ENCODE peak calls at places on chromosome 4, in six cellular contexts. One of them, this sample, is unnamed.

GRCh38 chr4:4321951-4322688 is 32.1 kb downstream of the ZBTB49 start:
- DNase-seq in fibroblast of the aortic adventitia: no peak
- DNase-seq in K562: no peak
- DNase-seq in neural progenitor cell: no peak
- DNase-seq in hepatocyte: no peak
- DNase-seq in CD8-positive, alpha-beta memory T cell: no peak
- DNase-seq in this sample: no peak

GRCh38 chr4:90943311-90943710 is 816.1 kb downstream of the CCSER1 start:
- DNase-seq in CD8-positive, alpha-beta memory T cell: no peak
- DNase-seq in neural progenitor cell: no peak
- DNase-seq in fibroblast of the aortic adventitia: no peak
- DNase-seq in K562: no peak
- DNase-seq in hepatocyte: no peak
- DNase-seq in this sample: no peak

GRCh38 chr4:2040391-2041233 is 18.5 kb upstream of the NAT8L start:
- DNase-seq in hepatocyte: no peak
- DNase-seq in neural progenitor cell: peak; percentile 50
- DNase-seq in fibroblast of the aortic adventitia: no peak
- DNase-seq in CD8-positive, alpha-beta memory T cell: no peak
- DNase-seq in K562: peak; percentile 10
- DNase-seq in this sample: no peak

GRCh38 chr4:112029642-112030235 is 115.5 kb upstream of the FAM241A start:
- DNase-seq in hepatocyte: no peak
- DNase-seq in neural progenitor cell: peak; percentile 14
- DNase-seq in CD8-positive, alpha-beta memory T cell: no peak
- DNase-seq in K562: no peak
- DNase-seq in fibroblast of the aortic adventitia: no peak
- DNase-seq in this sample: peak; percentile 43

GRCh38 chr4:134544303-134544761 is 342.7 kb upstream of the PABPC4L start:
- DNase-seq in K562: no peak
- DNase-seq in CD8-positive, alpha-beta memory T cell: no peak
- DNase-seq in hepatocyte: peak; percentile 32
- DNase-seq in fibroblast of the aortic adventitia: peak; percentile 11
- DNase-seq in neural progenitor cell: no peak
- DNase-seq in this sample: peak; percentile 80

GRCh38 chr4:183118585-183118984 is 19.5 kb downstream of the WWC2 start:
- DNase-seq in fibroblast of the aortic adventitia: peak; percentile 87
- DNase-seq in neural progenitor cell: peak; percentile 70
- DNase-seq in hepatocyte: no peak
- DNase-seq in CD8-positive, alpha-beta memory T cell: no peak
- DNase-seq in K562: no peak
- DNase-seq in this sample: peak; percentile 68

GRCh38 chr4:13906727-13907126 is 279.2 kb upstream of the BOD1L1 start:
- DNase-seq in neural progenitor cell: no peak
- DNase-seq in fibroblast of the aortic adventitia: no peak
- DNase-seq in K562: no peak
- DNase-seq in CD8-positive, alpha-beta memory T cell: no peak
- DNase-seq in hepatocyte: no peak
- DNase-seq in this sample: no peak

GRCh38 chr4:130210871-130211270 is 1114.9 kb downstream of the C4orf33 start:
- DNase-seq in neural progenitor cell: no peak
- DNase-seq in hepatocyte: no peak
- DNase-seq in K562: no peak
- DNase-seq in CD8-positive, alpha-beta memory T cell: no peak
- DNase-seq in fibroblast of the aortic adventitia: peak; percentile 48
- DNase-seq in this sample: peak; percentile 84

GRCh38 chr4:123659759-123660158 is 263.2 kb downstream of the SPRY1 start:
- DNase-seq in K562: no peak
- DNase-seq in neural progenitor cell: no peak
- DNase-seq in hepatocyte: peak; percentile 11
- DNase-seq in CD8-positive, alpha-beta memory T cell: no peak
- DNase-seq in fibroblast of the aortic adventitia: peak; percentile 12
- DNase-seq in this sample: no peak

GRCh38 chr4:170990989-170991589 is 822.1 kb upstream of the GALNTL6 start:
- DNase-seq in K562: no peak
- DNase-seq in neural progenitor cell: peak; percentile 78
- DNase-seq in hepatocyte: peak; percentile 59
- DNase-seq in CD8-positive, alpha-beta memory T cell: no peak
- DNase-seq in fibroblast of the aortic adventitia: no peak
- DNase-seq in this sample: peak; percentile 71

GRCh38 chr4:56937262-56937661 is 29.6 kb downstream of the REST start:
- DNase-seq in CD8-positive, alpha-beta memory T cell: no peak
- DNase-seq in hepatocyte: no peak
- DNase-seq in K562: no peak
- DNase-seq in fibroblast of the aortic adventitia: peak; percentile 77
- DNase-seq in neural progenitor cell: no peak
- DNase-seq in this sample: peak; percentile 74

GRCh38 chr4:185421366-185422124 is 4.2 kb downstream of the UFSP2 start:
- DNase-seq in hepatocyte: no peak
- DNase-seq in fibroblast of the aortic adventitia: peak; percentile 73
- DNase-seq in CD8-positive, alpha-beta memory T cell: no peak
- DNase-seq in K562: no peak
- DNase-seq in neural progenitor cell: no peak
- DNase-seq in this sample: peak; percentile 18

GRCh38 chr4:85812776-85813175 is 337.8 kb downstream of the ARHGAP24 start:
- DNase-seq in CD8-positive, alpha-beta memory T cell: no peak
- DNase-seq in fibroblast of the aortic adventitia: no peak
- DNase-seq in neural progenitor cell: no peak
- DNase-seq in hepatocyte: no peak
- DNase-seq in K562: no peak
- DNase-seq in this sample: no peak

GRCh38 chr4:101762544-101762943 is 28.0 kb upstream of the BANK1 start:
- DNase-seq in fibroblast of the aortic adventitia: no peak
- DNase-seq in K562: no peak
- DNase-seq in CD8-positive, alpha-beta memory T cell: no peak
- DNase-seq in hepatocyte: no peak
- DNase-seq in neural progenitor cell: no peak
- DNase-seq in this sample: no peak

GRCh38 chr4:95660719-95661118 is 111.9 kb upstream of the UNC5C start:
- DNase-seq in CD8-positive, alpha-beta memory T cell: no peak
- DNase-seq in neural progenitor cell: peak; percentile 62
- DNase-seq in K562: no peak
- DNase-seq in hepatocyte: no peak
- DNase-seq in fibroblast of the aortic adventitia: no peak
- DNase-seq in this sample: no peak

GRCh38 chr4:187302456-187302855 is 578.8 kb upstream of the FAT1 start:
- DNase-seq in fibroblast of the aortic adventitia: no peak
- DNase-seq in neural progenitor cell: no peak
- DNase-seq in hepatocyte: no peak
- DNase-seq in CD8-positive, alpha-beta memory T cell: no peak
- DNase-seq in K562: no peak
- DNase-seq in this sample: peak; percentile 42

GRCh38 chr4:187550256-187550950 is 445.2 kb upstream of the ZFP42 start:
- DNase-seq in hepatocyte: no peak
- DNase-seq in neural progenitor cell: no peak
- DNase-seq in CD8-positive, alpha-beta memory T cell: no peak
- DNase-seq in fibroblast of the aortic adventitia: no peak
- DNase-seq in K562: no peak
- DNase-seq in this sample: no peak

GRCh38 chr4:123505457-123506310 is 109.1 kb downstream of the SPRY1 start:
- DNase-seq in fibroblast of the aortic adventitia: peak; percentile 59
- DNase-seq in CD8-positive, alpha-beta memory T cell: no peak
- DNase-seq in hepatocyte: peak; percentile 79
- DNase-seq in K562: peak; percentile 14
- DNase-seq in neural progenitor cell: peak; percentile 90
- DNase-seq in this sample: peak; percentile 75

GRCh38 chr4:185461565-185461964 is 10.0 kb downstream of the CCDC110 start:
- DNase-seq in hepatocyte: no peak
- DNase-seq in K562: no peak
- DNase-seq in neural progenitor cell: no peak
- DNase-seq in CD8-positive, alpha-beta memory T cell: no peak
- DNase-seq in fibroblast of the aortic adventitia: no peak
- DNase-seq in this sample: no peak

GRCh38 chr4:10180927-10181744 is 64.5 kb upstream of the WDR1 start:
- DNase-seq in K562: peak; percentile 91
- DNase-seq in hepatocyte: no peak
- DNase-seq in CD8-positive, alpha-beta memory T cell: no peak
- DNase-seq in fibroblast of the aortic adventitia: peak; percentile 96
- DNase-seq in neural progenitor cell: no peak
- DNase-seq in this sample: no peak

GRCh38 chr4:15021301-15021700 is 19.0 kb downstream of the CPEB2 start:
- DNase-seq in CD8-positive, alpha-beta memory T cell: no peak
- DNase-seq in fibroblast of the aortic adventitia: no peak
- DNase-seq in K562: no peak
- DNase-seq in hepatocyte: no peak
- DNase-seq in neural progenitor cell: no peak
- DNase-seq in this sample: no peak

GRCh38 chr4:93781198-93781597 is 47.4 kb upstream of the ATOH1 start:
- DNase-seq in CD8-positive, alpha-beta memory T cell: no peak
- DNase-seq in K562: no peak
- DNase-seq in hepatocyte: no peak
- DNase-seq in fibroblast of the aortic adventitia: no peak
- DNase-seq in neural progenitor cell: no peak
- DNase-seq in this sample: no peak
- H3K4me3 ChIP-seq in CD8-positive, alpha-beta memory T cell: no peak overlapping the region
- H3K4me3 ChIP-seq in K562: no peak overlapping the region
- H3K4me3 ChIP-seq in hepatocyte: no peak overlapping the region
- H3K4me3 ChIP-seq in fibroblast of the aortic adventitia: no peak overlapping the region
- H3K4me3 ChIP-seq in neural progenitor cell: no peak overlapping the region
- H3K4me3 ChIP-seq in this sample: no peak overlapping the region

GRCh38 chr4:93834371-93835066 is 6.0 kb downstream of the ATOH1 start:
- DNase-seq in neural progenitor cell: peak; percentile 88
- DNase-seq in hepatocyte: peak; percentile 19
- DNase-seq in fibroblast of the aortic adventitia: no peak
- DNase-seq in K562: no peak
- DNase-seq in CD8-positive, alpha-beta memory T cell: no peak
- DNase-seq in this sample: no peak
- H3K4me3 ChIP-seq in neural progenitor cell: peak overlapping the region; percentile 45
- H3K4me3 ChIP-seq in hepatocyte: no peak overlapping the region
- H3K4me3 ChIP-seq in fibroblast of the aortic adventitia: no peak overlapping the region
- H3K4me3 ChIP-seq in K562: no peak overlapping the region
- H3K4me3 ChIP-seq in CD8-positive, alpha-beta memory T cell: no peak overlapping the region
- H3K4me3 ChIP-seq in this sample: no peak overlapping the region

DNA sequence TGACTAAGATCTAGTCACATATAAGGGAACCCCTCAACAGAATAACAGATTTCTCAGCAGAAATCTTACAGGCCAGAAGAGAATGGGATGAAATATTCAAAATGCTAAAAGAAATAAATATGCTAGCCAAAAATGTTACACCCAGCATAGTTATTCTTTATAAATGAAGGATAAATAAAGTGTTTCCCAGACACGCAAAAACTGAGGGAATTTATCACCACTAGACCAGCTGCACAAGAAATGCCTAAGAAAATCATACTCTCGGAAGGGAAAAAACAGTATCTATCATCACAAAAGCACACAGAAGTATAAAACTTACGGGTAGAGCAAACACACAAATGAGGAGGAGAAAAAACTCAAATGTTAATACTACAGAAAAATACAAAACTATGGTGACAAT is 162.1 kb downstream of the HHIP start:
- DNase-seq in CD8-positive, alpha-beta memory T cell: no peak
- DNase-seq in fibroblast of the aortic adventitia: no peak
- DNase-seq in hepatocyte: no peak
- DNase-seq in neural progenitor cell: no peak
- DNase-seq in K562: no peak
- DNase-seq in this sample: no peak
- H3K4me3 ChIP-seq in CD8-positive, alpha-beta memory T cell: no peak overlapping the region
- H3K4me3 ChIP-seq in fibroblast of the aortic adventitia: no peak overlapping the region
- H3K4me3 ChIP-seq in hepatocyte: no peak overlapping the region
- H3K4me3 ChIP-seq in neural progenitor cell: no peak overlapping the region
- H3K4me3 ChIP-seq in K562: no peak overlapping the region
- H3K4me3 ChIP-seq in this sample: no peak overlapping the region

GRCh38 chr4:37455301-37456062 is 210.9 kb downstream of the NWD2 start:
- DNase-seq in CD8-positive, alpha-beta memory T cell: no peak
- DNase-seq in K562: no peak
- DNase-seq in hepatocyte: no peak
- DNase-seq in fibroblast of the aortic adventitia: no peak
- DNase-seq in neural progenitor cell: no peak
- DNase-seq in this sample: no peak
- H3K4me3 ChIP-seq in CD8-positive, alpha-beta memory T cell: no peak overlapping the region
- H3K4me3 ChIP-seq in K562: no peak overlapping the region
- H3K4me3 ChIP-seq in hepatocyte: peak overlapping the region; percentile 62
- H3K4me3 ChIP-seq in fibroblast of the aortic adventitia: no peak overlapping the region
- H3K4me3 ChIP-seq in neural progenitor cell: no peak overlapping the region
- H3K4me3 ChIP-seq in this sample: no peak overlapping the region

GRCh38 chr4:74446896-74447295 is 2.0 kb downstream of the AREG start:
- DNase-seq in neural progenitor cell: no peak
- DNase-seq in CD8-positive, alpha-beta memory T cell: no peak
- DNase-seq in K562: no peak
- DNase-seq in hepatocyte: no peak
- DNase-seq in fibroblast of the aortic adventitia: no peak
- DNase-seq in this sample: no peak

GRCh38 chr4:74449571-74450297 is 4.8 kb downstream of the AREG start:
- DNase-seq in hepatocyte: no peak
- DNase-seq in fibroblast of the aortic adventitia: no peak
- DNase-seq in K562: no peak
- DNase-seq in neural progenitor cell: no peak
- DNase-seq in CD8-positive, alpha-beta memory T cell: no peak
- DNase-seq in this sample: no peak

GRCh38 chr4:74446193-74446868 is 1.4 kb downstream of the AREG start:
- DNase-seq in CD8-positive, alpha-beta memory T cell: no peak
- DNase-seq in hepatocyte: no peak
- DNase-seq in K562: no peak
- DNase-seq in neural progenitor cell: no peak
- DNase-seq in fibroblast of the aortic adventitia: no peak
- DNase-seq in this sample: no peak

GRCh38 chr4:74450298-74450683 is 5.4 kb downstream of the AREG start:
- DNase-seq in fibroblast of the aortic adventitia: no peak
- DNase-seq in CD8-positive, alpha-beta memory T cell: no peak
- DNase-seq in neural progenitor cell: no peak
- DNase-seq in K562: no peak
- DNase-seq in hepatocyte: no peak
- DNase-seq in this sample: no peak

DNA sequence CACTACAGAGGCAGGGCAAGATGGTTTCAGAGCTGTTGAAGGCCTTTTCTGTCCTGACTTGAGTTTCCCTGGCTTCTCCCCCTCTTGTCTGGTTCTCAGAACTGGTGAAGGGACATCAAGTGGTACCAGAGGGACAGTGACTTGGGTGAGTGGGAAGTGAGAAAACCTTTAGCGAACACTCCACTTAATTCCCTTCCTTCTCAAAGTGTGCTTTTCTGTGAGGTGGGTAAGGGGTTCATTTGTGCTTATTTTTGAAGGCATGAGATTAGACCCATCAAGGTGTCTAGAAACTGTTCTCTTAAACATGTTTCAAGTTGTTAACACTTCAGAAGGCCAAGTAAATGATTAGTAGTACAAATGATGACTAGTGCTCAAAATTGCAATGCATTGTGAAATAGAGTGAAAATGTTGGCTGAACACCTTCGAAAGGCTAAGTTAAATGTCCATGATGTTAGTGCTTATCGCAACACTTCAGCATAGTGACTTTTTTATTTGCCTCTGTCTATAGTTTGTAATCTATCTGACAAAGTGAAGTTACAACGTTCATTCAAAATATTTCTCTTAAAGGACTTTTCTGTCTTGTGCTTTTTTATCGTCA is 2.8 kb downstream of the AREG start:
- DNase-seq in CD8-positive, alpha-beta memory T cell: no peak
- DNase-seq in hepatocyte: no peak
- DNase-seq in K562: no peak
- DNase-seq in fibroblast of the aortic adventitia: no peak
- DNase-seq in neural progenitor cell: no peak
- DNase-seq in this sample: no peak
- H3K4me3 ChIP-seq in CD8-positive, alpha-beta memory T cell: no peak overlapping the region
- H3K4me3 ChIP-seq in hepatocyte: peak overlapping the region; percentile 12
- H3K4me3 ChIP-seq in K562: peak overlapping the region; percentile 11
- H3K4me3 ChIP-seq in fibroblast of the aortic adventitia: no peak overlapping the region
- H3K4me3 ChIP-seq in neural progenitor cell: no peak overlapping the region
- H3K4me3 ChIP-seq in this sample: no peak overlapping the region